ENCODE peak calls at places on chromosome 9, in six cellular contexts. A is mesenchymal stem cell, E is IMR-90, C is H1, P is neuronal stem cell, Q is mesendoderm. Z is an unnamed sample.

GRCh38 chr9:101034222-101034621 is 5.7 kb downstream of the PLPPR1 start:
- DNase-seq in A (no peak), E (no peak), C (no peak), P (no peak), Q (no peak), Z (no peak)

GRCh38 chr9:36849943-36850342 is 184.1 kb downstream of the PAX5 start:
- DNase-seq in A (no peak), E (no peak), C (no peak), P (no peak), Q (no peak), Z (no peak)

GRCh38 chr9:136145580-136145979 is 26.9 kb upstream of the TMEM250 start:
- DNase-seq in A (no peak), E (no peak), C (no peak), P (no peak), Q (no peak), Z (no peak)

GRCh38 chr9:99162759-99163364 is 57.9 kb downstream of the TGFBR1 start:
- DNase-seq in A (peak), E (peak), C (no peak), P (no peak), Q (peak), Z (no peak)

GRCh38 chr9:16154570-16155078 is 601.8 kb downstream of the CCDC171 start:
- DNase-seq in A (no peak), E (no peak), C (peak), P (no peak), Q (peak), Z (peak)

GRCh38 chr9:93211654-93212001 is 27.7 kb downstream of the WNK2 start:
- DNase-seq in A (no peak), E (no peak), C (no peak), P (no peak), Q (no peak), Z (no peak)

GRCh38 chr9:36858805-36859375 is 175.2 kb downstream of the PAX5 start:
- DNase-seq in A (no peak), E (no peak), C (no peak), P (no peak), Q (no peak), Z (no peak)

GRCh38 chr9:107704791-107705190 is 215.2 kb upstream of the KLF4 start:
- DNase-seq in A (no peak), E (no peak), C (no peak), P (no peak), Q (no peak), Z (no peak)

GRCh38 chr9:89383721-89384300 is 65.5 kb downstream of the SECISBP2 start:
- DNase-seq in A (no peak), E (no peak), C (no peak), P (no peak), Q (no peak), Z (no peak)

GRCh38 chr9:83441390-83441789 is 96.8 kb downstream of the FRMD3 start:
- DNase-seq in A (no peak), E (no peak), C (no peak), P (no peak), Q (no peak), Z (no peak)

GRCh38 chr9:126615251-126615790 is 1.6 kb downstream of the LMX1B start:
- DNase-seq in A (peak), E (peak), C (no peak), P (no peak), Q (peak), Z (peak)

GRCh38 chr9:77854916-77855314 is 176.7 kb downstream of the GNAQ start:
- DNase-seq in A (no peak), E (no peak), C (no peak), P (no peak), Q (no peak), Z (no peak)

GRCh38 chr9:88651682-88652633 is 117.0 kb downstream of the NXNL2 start:
- DNase-seq in A (peak), E (peak), C (no peak), P (no peak), Q (no peak), Z (no peak)

GRCh38 chr9:14313378-14313940 is 482 bp downstream of the NFIB start:
- DNase-seq in A (peak), E (peak), C (no peak), P (no peak), Q (peak), Z (peak)

GRCh38 chr9:36665921-36666429 is 93.3 kb downstream of the MELK start:
- DNase-seq in A (peak), E (peak), C (no peak), P (no peak), Q (no peak), Z (no peak)

GRCh38 chr9:136220017-136220729 is 15.2 kb upstream of the LHX3 start:
- DNase-seq in A (peak), E (peak), C (no peak), P (no peak), Q (peak), Z (no peak)

GRCh38 chr9:19748278-19749126 is 40.3 kb downstream of the SLC24A2 start:
- DNase-seq in A (peak), E (no peak), C (no peak), P (no peak), Q (peak), Z (no peak)

GRCh38 chr9:89623925-89624420 is 19.2 kb downstream of the GADD45G start:
- DNase-seq in A (no peak), E (no peak), C (no peak), P (no peak), Q (no peak), Z (no peak)

GRCh38 chr9:100082786-100083185 is 16.0 kb downstream of the ERP44 start:
- DNase-seq in A (no peak), E (peak), C (no peak), P (no peak), Q (no peak), Z (no peak)

GRCh38 chr9:118515947-118516346 is 811.7 kb downstream of the TLR4 start:
- DNase-seq in A (no peak), E (no peak), C (no peak), P (no peak), Q (peak), Z (no peak)

GRCh38 chr9:1721219-1721618 is 293.9 kb upstream of the SMARCA2 start:
- DNase-seq in A (no peak), E (no peak), C (no peak), P (no peak), Q (no peak), Z (no peak)

GRCh38 chr9:35757527-35758275 is 3.6 kb upstream of the MSMP start:
- DNase-seq in A (peak), E (no peak), C (no peak), P (no peak), Q (peak), Z (no peak)

GRCh38 chr9:93387791-93388190 is 63.7 kb upstream of the FAM120A start:
- DNase-seq in A (no peak), E (no peak), C (no peak), P (no peak), Q (no peak), Z (no peak)

GRCh38 chr9:21804336-21804735 is 1.9 kb downstream of the MTAP start:
- DNase-seq in A (no peak), E (no peak), C (no peak), P (no peak), Q (no peak), Z (no peak)

GRCh38 chr9:112487008-112487798 is 576 bp downstream of the KIAA1958 start:
- DNase-seq in A (peak), E (peak), C (no peak), P (peak), Q (peak), Z (peak)

GRCh38 chr9:34546834-34547827 is 24.3 kb upstream of the ENHO start:
- DNase-seq in A (peak), E (peak), C (peak), P (peak), Q (peak), Z (peak)

GRCh38 chr9:12738296-12738695 is 36.5 kb upstream of the LURAP1L start:
- DNase-seq in A (no peak), E (no peak), C (no peak), P (no peak), Q (no peak), Z (no peak)

GRCh38 chr9:34190996-34191892 is 12.4 kb downstream of the UBAP1 start:
- DNase-seq in A (peak), E (peak), C (no peak), P (no peak), Q (peak), Z (no peak)

GRCh38 chr9:117403848-117404247 is 11.0 kb downstream of the ASTN2 start:
- DNase-seq in A (no peak), E (no peak), C (no peak), P (no peak), Q (peak), Z (no peak)

DNA sequence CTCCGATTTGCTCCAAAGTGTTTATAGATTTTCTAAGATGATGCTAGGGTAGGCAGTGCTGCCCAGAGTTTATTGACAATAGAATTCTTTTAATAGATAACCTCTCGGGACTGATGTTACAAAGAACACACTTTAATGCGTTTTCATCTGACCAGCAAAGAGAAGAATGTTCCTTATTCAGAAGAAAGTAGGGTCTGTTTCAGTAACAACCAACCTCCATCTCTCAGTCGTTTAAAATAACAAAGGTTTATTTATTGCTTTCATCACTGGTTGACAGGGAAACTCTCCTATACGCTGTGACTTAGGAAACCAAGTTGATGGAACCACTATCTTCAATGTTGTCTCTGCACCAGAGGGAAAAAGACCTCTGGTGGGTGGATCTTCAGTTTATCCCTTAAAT is 55.1 kb upstream of the PAPPA start:
- DNase-seq in A (no peak), E (no peak), C (no peak), P (no peak), Q (no peak), Z (no peak)
- H2BK15ac ChIP-seq in A (no peak), E (peak), C (no peak), P (no peak), Q (no peak), Z (no peak)

GRCh38 chr9:124307379-124308030 is 49.8 kb downstream of the NEK6 start:
- DNase-seq in A (no peak), E (no peak), C (no peak), P (no peak), Q (no peak), Z (no peak)
- H2AK5ac ChIP-seq in A (peak), E (peak), C (no peak), P (peak), Q (no peak), Z (no peak)

GRCh38 chr9:133528001-133528886 is 3.5 kb upstream of the MYMK start:
- DNase-seq in A (no peak), E (no peak), C (no peak), P (no peak), Q (no peak), Z (no peak)

GRCh38 chr9:133529457-133529856 is 4.7 kb upstream of the MYMK start:
- DNase-seq in A (no peak), E (no peak), C (no peak), P (no peak), Q (no peak), Z (no peak)

GRCh38 chr9:133531293-133531692 is 3.2 kb upstream of the ADAMTSL2 start:
- DNase-seq in A (no peak), E (no peak), C (no peak), P (no peak), Q (no peak), Z (no peak)

GRCh38 chr9:133528887-133529262 is 4.1 kb upstream of the MYMK start:
- DNase-seq in A (no peak), E (no peak), C (no peak), P (no peak), Q (no peak), Z (no peak)

DNA sequence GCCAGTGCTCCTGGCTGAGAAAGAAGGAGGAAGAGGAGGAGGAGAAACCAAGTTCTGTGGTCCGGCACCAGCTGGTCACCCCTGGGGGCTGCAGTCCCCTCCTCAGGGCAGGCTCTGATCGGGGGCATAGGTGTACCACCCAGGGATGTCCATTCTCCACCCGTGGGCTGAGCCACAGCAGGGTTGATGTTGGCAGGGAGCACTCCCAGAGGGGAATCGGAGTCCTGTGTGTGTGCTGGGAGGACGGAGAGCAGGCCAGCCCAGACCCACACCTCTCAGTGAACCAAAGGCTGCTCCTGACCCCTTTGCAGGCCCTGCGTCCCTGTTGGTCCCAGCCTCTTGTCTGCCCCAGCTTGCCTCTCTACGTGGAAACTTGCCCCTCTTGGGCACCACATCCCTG is 4.6 kb upstream of the ADAMTSL2 start:
- DNase-seq in A (no peak), E (no peak), C (no peak), P (no peak), Q (no peak), Z (no peak)
- H2BK15ac ChIP-seq in A (no peak), E (no peak), C (peak), P (no peak), Q (no peak), Z (peak)

DNA sequence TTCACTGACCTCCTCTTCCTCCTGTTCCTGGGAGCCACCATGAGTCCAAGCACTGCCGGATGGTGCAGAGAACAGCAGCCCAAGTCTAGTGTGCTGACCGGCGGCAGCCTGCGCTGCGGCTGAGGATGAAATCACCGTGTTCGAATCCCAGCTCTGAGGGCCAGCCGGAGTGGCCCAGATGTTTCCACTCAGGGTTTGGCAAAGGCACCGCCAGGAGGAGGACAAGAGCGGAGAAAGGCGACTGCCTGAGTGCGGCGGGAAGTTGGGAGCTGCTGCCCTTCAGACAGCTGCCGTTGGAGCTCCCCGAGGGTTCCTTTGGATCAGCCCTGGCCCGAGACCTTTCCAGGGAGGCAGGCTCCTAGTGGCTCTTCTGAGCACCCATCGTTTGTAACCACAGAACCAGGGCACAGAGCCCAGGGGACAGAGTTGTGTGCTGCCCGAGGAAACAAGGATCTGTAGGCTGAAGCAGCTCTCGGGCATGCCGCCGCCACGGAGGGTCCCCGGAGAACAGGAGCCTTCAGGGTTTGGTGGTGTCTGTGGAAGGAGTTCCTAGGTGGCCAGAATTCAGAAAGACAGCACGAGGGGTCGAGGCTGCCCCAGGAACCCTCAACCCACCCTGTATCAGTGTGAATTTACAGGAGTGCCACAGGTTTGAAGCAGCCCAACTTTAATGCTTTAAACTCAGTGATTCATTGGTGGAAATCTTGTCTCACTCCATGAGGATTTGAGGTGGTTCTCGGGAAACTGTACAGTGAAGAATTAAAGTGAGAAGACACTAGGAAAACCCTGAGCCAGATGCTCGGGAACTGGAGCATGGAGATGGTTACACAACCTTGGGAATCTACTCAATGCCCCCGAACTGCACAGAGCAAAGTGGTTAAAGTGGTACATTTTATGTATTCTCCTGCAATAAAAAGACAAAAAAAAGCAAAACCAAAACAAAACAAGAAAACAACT is 115.5 kb upstream of the COL5A1 start:
- DNase-seq in A (peak), E (no peak), C (no peak), P (no peak), Q (no peak), Z (no peak)
- H2AK5ac ChIP-seq in A (no peak), E (no peak), C (no peak), P (peak), Q (no peak), Z (no peak)

GRCh38 chr9:23160491-23160890 is 665.5 kb downstream of the ELAVL2 start:
- DNase-seq in A (no peak), E (no peak), C (no peak), P (no peak), Q (no peak), Z (no peak)

GRCh38 chr9:23160952-23161469 is 665.0 kb downstream of the ELAVL2 start:
- DNase-seq in A (no peak), E (no peak), C (no peak), P (no peak), Q (no peak), Z (no peak)

GRCh38 chr9:23162789-23163188 is 663.3 kb downstream of the ELAVL2 start:
- DNase-seq in A (no peak), E (no peak), C (no peak), P (no peak), Q (no peak), Z (no peak)
- H2BK15ac ChIP-seq in A (no peak), E (no peak), C (no peak), P (no peak), Q (no peak), Z (no peak)

GRCh38 chr9:130687615-130688014 is 6.0 kb upstream of the EXOSC2 start:
- DNase-seq in A (no peak), E (no peak), C (no peak), P (no peak), Q (no peak), Z (no peak)
- H2AK5ac ChIP-seq in A (no peak), E (no peak), C (no peak), P (no peak), Q (no peak), Z (no peak)

DNA sequence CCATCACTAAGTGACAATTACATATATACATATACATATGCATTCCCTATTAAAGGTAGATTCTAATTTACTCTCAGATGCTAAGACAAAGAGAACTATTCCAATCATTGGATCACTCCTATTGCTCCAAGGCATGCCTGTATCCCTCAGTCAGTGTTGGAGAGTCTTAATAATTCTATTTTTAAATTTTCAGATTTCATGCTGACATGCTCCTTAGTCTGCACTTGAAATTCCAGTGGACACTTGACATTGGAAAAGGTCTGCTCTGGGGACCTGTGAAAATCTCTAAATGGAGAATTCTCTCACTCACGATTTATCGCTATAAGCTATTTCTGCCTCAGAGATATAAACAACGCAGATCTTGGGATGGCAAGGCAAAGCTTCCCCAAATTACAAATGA is 3.9 kb upstream of the FUBP3 start:
- DNase-seq in A (no peak), E (no peak), C (no peak), P (no peak), Q (no peak), Z (no peak)
- H2BK15ac ChIP-seq in A (no peak), E (no peak), C (no peak), P (no peak), Q (no peak), Z (no peak)

DNA sequence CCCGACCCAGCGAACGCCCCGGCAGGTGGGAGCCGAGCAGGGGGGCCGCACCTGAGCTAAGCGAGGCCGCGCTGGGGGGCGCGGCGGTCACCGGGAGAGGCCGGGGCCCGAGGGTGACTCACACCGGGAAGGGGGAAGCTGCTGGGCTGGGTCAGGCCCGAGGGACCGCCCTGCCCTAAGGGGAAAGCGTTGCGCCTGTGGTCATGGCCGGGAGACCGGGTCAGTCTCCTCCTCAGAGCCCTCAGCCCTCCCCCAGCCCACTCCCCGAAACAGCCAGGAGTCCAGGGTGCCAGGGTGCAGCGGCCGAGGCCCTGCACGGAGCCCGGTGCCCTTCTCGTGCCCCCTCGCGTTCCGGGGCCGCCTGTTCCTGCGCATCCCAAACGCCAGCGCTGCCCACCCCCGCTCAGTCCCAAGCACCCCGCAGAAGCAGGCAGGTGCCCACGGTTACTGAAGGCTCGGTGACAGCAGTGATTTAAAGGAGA is 658 bp downstream of the NOXA1 start:
- DNase-seq in A (no peak), E (no peak), C (no peak), P (no peak), Q (no peak), Z (no peak)
- H2AK5ac ChIP-seq in A (no peak), E (no peak), C (no peak), P (peak), Q (no peak), Z (no peak)

DNA sequence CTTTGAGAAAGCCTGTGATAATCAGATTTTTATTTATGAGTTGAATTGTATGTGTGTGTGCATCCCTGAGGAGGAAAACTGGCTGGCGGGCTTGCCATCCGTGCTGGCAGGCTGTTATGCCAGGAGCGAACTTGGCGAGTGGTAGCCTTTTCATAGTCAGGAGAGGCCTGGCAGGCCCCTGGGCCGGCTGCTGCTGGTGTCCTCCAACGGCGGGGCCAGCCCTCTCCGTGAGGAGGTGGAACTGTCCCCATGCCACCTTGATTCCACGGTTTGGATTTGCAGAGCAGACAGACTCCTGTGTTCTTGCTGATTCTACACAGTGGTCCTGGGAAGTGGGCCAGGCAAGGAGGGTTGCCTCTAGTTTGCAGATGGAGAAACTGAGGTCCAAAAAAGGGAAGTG is 43.3 kb downstream of the ZNF618 start:
- DNase-seq in A (no peak), E (no peak), C (no peak), P (no peak), Q (no peak), Z (no peak)
- H2BK15ac ChIP-seq in A (no peak), E (no peak), C (no peak), P (no peak), Q (no peak), Z (no peak)